ENCODE peak calls at places on chromosomes 3 and 15, in five cellular contexts. H is NCI-H69; A is central memory CD4-positive, alpha-beta T cell; X is activated naive CD8-positive, alpha-beta T cell treated with anti-CD3 and anti-CD28 coated beads for 36 hours; R is left cardiac atrium. G is an unnamed sample.

GRCh38 chr3:8657804-8658311 is 13.3 kb upstream of the SSUH2 start:
- DNase-seq in H (no peak), A (no peak), X (no peak), R (no peak), G (no peak)

GRCh38 chr3:183515968-183516851 is 39.3 kb downstream of the KLHL6 start:
- DNase-seq in H (no peak), A (peak), X (peak), R (no peak), G (peak)

GRCh38 chr3:52123106-52123708 is 31.0 kb downstream of the POC1A start:
- DNase-seq in H (peak), A (peak), X (peak), R (peak), G (peak)

GRCh38 chr3:125443923-125444322 is 68.8 kb upstream of the ZNF148 start:
- DNase-seq in H (peak), A (no peak), X (no peak), R (no peak), G (no peak)

GRCh38 chr15:89576417-89576773 is 1.1 kb downstream of the TICRR start:
- DNase-seq in H (no peak), A (no peak), X (no peak), R (no peak), G (no peak)

GRCh38 chr3:120450261-120450913 is 405 bp downstream of the FSTL1 start:
- DNase-seq in H (peak), A (no peak), X (peak), R (peak), G (no peak)

GRCh38 chr15:31082771-31083393 is 18.6 kb downstream of the TRPM1 start:
- DNase-seq in H (peak), A (no peak), X (no peak), R (no peak), G (no peak)

GRCh38 chr3:168988867-168989266 is 674.6 kb downstream of the MECOM start:
- DNase-seq in H (no peak), A (no peak), X (no peak), R (no peak), G (no peak)

GRCh38 chr3:157447026-157447694 is 10.5 kb downstream of the PTX3 start:
- DNase-seq in H (peak), A (no peak), X (no peak), R (no peak), G (no peak)